ENCODE peak calls at places on chromosomes 16 and 17, in five cellular contexts. Q, H, A, X and G are unnamed samples.

GRCh38 chr16:73140944-73141343 is 93.0 kb upstream of the ZFHX3 start:
- DNase-seq in Q (no peak), X (no peak), H (no peak), A (no peak), G (no peak)

GRCh38 chr16:84724619-84725307 is 25.0 kb downstream of the USP10 start:
- DNase-seq in A (no peak), H (no peak), Q (no peak), X (no peak), G (no peak)

GRCh38 chr17:28946239-28946638 is 5.1 kb downstream of the PHF12 start:
- DNase-seq in H (no peak), Q (no peak), X (no peak), A (no peak), G (no peak)

GRCh38 chr17:48547839-48548686 is 3.2 kb upstream of the HOXB2 start:
- DNase-seq in Q (no peak), H (no peak), A (no peak), X (no peak), G (no peak)

GRCh38 chr17:49438885-49439284 is 24.2 kb upstream of the PHB1 start:
- DNase-seq in X (no peak), Q (no peak), A (no peak), H (no peak), G (no peak)

GRCh38 chr16:46857261-46857962 is 26.4 kb upstream of the C16orf87 start:
- DNase-seq in H (peak; percentile 61), A (no peak), Q (no peak), X (no peak), G (no peak)

GRCh38 chr17:31224366-31224765 is 72.7 kb downstream of the OMG start:
- DNase-seq in X (no peak), Q (no peak), A (no peak), H (no peak), G (no peak)

GRCh38 chr17:29165800-29166506 is 14.2 kb downstream of the MYO18A start:
- DNase-seq in Q (no peak), A (no peak), X (no peak), H (no peak), G (no peak)

GRCh38 chr16:46673320-46674013 is 15.5 kb downstream of the VPS35 start:
- DNase-seq in A (no peak), Q (peak; percentile 86), H (peak; percentile 51), X (no peak), G (peak; percentile 4)

GRCh38 chr16:58413359-58413758 is 21.1 kb downstream of the GINS3 start:
- DNase-seq in X (no peak), A (no peak), Q (no peak), H (peak; percentile 72), G (no peak)

GRCh38 chr16:2960183-2961010 is 3.7 kb upstream of the KREMEN2 start:
- DNase-seq in H (no peak), Q (no peak), X (no peak), A (no peak), G (no peak)

GRCh38 chr17:58084317-58084981 is 1.2 kb downstream of the DYNLL2 start:
- DNase-seq in Q (peak; percentile 80), A (no peak), H (peak; percentile 57), X (no peak), G (no peak)